ENCODE peak calls at places on chromosomes 11 and 22, in eight cellular contexts. One of them, this sample, is unnamed. For H3K9me3, the result is how much of the 10 kb centered on the place peaks cover.

GRCh38 chr11:117972589-117973445 is 13.4 kb upstream of the IL10RA start:
- DNase-seq in psoas muscle: no peak
- DNase-seq in adrenal gland: no peak
- DNase-seq in A549: peak
- DNase-seq in uterus: no peak
- DNase-seq in right atrium auricular region: no peak
- DNase-seq in esophagus squamous epithelium: no peak
- DNase-seq in cardiac muscle cell: peak
- DNase-seq in this sample: no peak

GRCh38 chr11:79076526-79077115 is 364.2 kb downstream of the TENM4 start:
- DNase-seq in psoas muscle: peak
- DNase-seq in adrenal gland: peak
- DNase-seq in A549: peak
- DNase-seq in uterus: peak
- DNase-seq in right atrium auricular region: no peak
- DNase-seq in esophagus squamous epithelium: no peak
- DNase-seq in cardiac muscle cell: peak
- DNase-seq in this sample: no peak

GRCh38 chr11:100855466-100856067 is 168.5 kb downstream of the ARHGAP42 start:
- DNase-seq in psoas muscle: no peak
- DNase-seq in adrenal gland: no peak
- DNase-seq in A549: peak
- DNase-seq in uterus: no peak
- DNase-seq in right atrium auricular region: no peak
- DNase-seq in esophagus squamous epithelium: no peak
- DNase-seq in cardiac muscle cell: peak
- DNase-seq in this sample: no peak

GRCh38 chr11:59145534-59145933 is 2.9 kb downstream of the FAM111A start:
- DNase-seq in psoas muscle: no peak
- DNase-seq in adrenal gland: no peak
- DNase-seq in A549: no peak
- DNase-seq in uterus: no peak
- DNase-seq in right atrium auricular region: no peak
- DNase-seq in esophagus squamous epithelium: no peak
- DNase-seq in cardiac muscle cell: peak
- DNase-seq in this sample: no peak

GRCh38 chr11:120268686-120269085 is 28.7 kb downstream of the POU2F3 start:
- DNase-seq in psoas muscle: no peak
- DNase-seq in adrenal gland: no peak
- DNase-seq in A549: no peak
- DNase-seq in uterus: no peak
- DNase-seq in right atrium auricular region: no peak
- DNase-seq in esophagus squamous epithelium: no peak
- DNase-seq in cardiac muscle cell: no peak
- DNase-seq in this sample: no peak

GRCh38 chr11:75789521-75789920 is 20.9 kb downstream of the DGAT2 start:
- DNase-seq in psoas muscle: no peak
- DNase-seq in adrenal gland: no peak
- DNase-seq in A549: no peak
- DNase-seq in uterus: no peak
- DNase-seq in right atrium auricular region: no peak
- DNase-seq in esophagus squamous epithelium: no peak
- DNase-seq in cardiac muscle cell: no peak
- DNase-seq in this sample: no peak

GRCh38 chr11:29962243-29962642 is 54.6 kb downstream of the KCNA4 start:
- DNase-seq in psoas muscle: no peak
- DNase-seq in adrenal gland: no peak
- DNase-seq in A549: peak
- DNase-seq in uterus: no peak
- DNase-seq in right atrium auricular region: no peak
- DNase-seq in esophagus squamous epithelium: no peak
- DNase-seq in cardiac muscle cell: no peak
- DNase-seq in this sample: no peak

GRCh38 chr22:30380011-30380410 is 7.2 kb downstream of the RNF215 start:
- DNase-seq in psoas muscle: no peak
- DNase-seq in adrenal gland: no peak
- DNase-seq in A549: no peak
- DNase-seq in uterus: no peak
- DNase-seq in right atrium auricular region: no peak
- DNase-seq in esophagus squamous epithelium: no peak
- DNase-seq in cardiac muscle cell: no peak
- DNase-seq in this sample: no peak

GRCh38 chr11:11558826-11559225 is 63.0 kb downstream of the GALNT18 start:
- DNase-seq in psoas muscle: no peak
- DNase-seq in adrenal gland: no peak
- DNase-seq in A549: no peak
- DNase-seq in uterus: no peak
- DNase-seq in right atrium auricular region: no peak
- DNase-seq in esophagus squamous epithelium: no peak
- DNase-seq in cardiac muscle cell: no peak
- DNase-seq in this sample: no peak

GRCh38 chr22:45612451-45612901 is 59.2 kb upstream of the ATXN10 start:
- DNase-seq in psoas muscle: peak
- DNase-seq in adrenal gland: peak
- DNase-seq in A549: no peak
- DNase-seq in uterus: peak
- DNase-seq in right atrium auricular region: peak
- DNase-seq in esophagus squamous epithelium: peak
- DNase-seq in cardiac muscle cell: peak
- DNase-seq in this sample: peak

GRCh38 chr11:88555018-88555828 is 217.7 kb upstream of the CTSC start:
- DNase-seq in psoas muscle: no peak
- DNase-seq in adrenal gland: no peak
- DNase-seq in A549: peak
- DNase-seq in uterus: peak
- DNase-seq in right atrium auricular region: peak
- DNase-seq in esophagus squamous epithelium: no peak
- DNase-seq in cardiac muscle cell: peak
- DNase-seq in this sample: no peak

GRCh38 chr11:114678125-114679036 is at the start of gene NXPE2:
- DNase-seq in psoas muscle: no peak
- DNase-seq in adrenal gland: no peak
- DNase-seq in A549: peak
- DNase-seq in uterus: no peak
- DNase-seq in right atrium auricular region: no peak
- DNase-seq in esophagus squamous epithelium: no peak
- DNase-seq in cardiac muscle cell: no peak
- DNase-seq in this sample: no peak

GRCh38 chr11:6474806-6475500 is 1.2 kb upstream of the TRIM3 start:
- DNase-seq in psoas muscle: no peak
- DNase-seq in adrenal gland: no peak
- DNase-seq in A549: no peak
- DNase-seq in uterus: no peak
- DNase-seq in right atrium auricular region: no peak
- DNase-seq in esophagus squamous epithelium: no peak
- DNase-seq in cardiac muscle cell: no peak
- DNase-seq in this sample: no peak

GRCh38 chr11:19524171-19524671 is 188.4 kb upstream of the NAV2 start:
- DNase-seq in psoas muscle: no peak
- DNase-seq in adrenal gland: peak
- DNase-seq in A549: no peak
- DNase-seq in uterus: no peak
- DNase-seq in right atrium auricular region: no peak
- DNase-seq in esophagus squamous epithelium: no peak
- DNase-seq in cardiac muscle cell: no peak
- DNase-seq in this sample: no peak

GRCh38 chr11:68542617-68543016 is 82.1 kb downstream of the PPP6R3 start:
- DNase-seq in psoas muscle: no peak
- DNase-seq in adrenal gland: no peak
- DNase-seq in A549: no peak
- DNase-seq in uterus: peak
- DNase-seq in right atrium auricular region: no peak
- DNase-seq in esophagus squamous epithelium: no peak
- DNase-seq in cardiac muscle cell: peak
- DNase-seq in this sample: no peak

GRCh38 chr11:12090761-12091261 is 19.6 kb upstream of the MICAL2 start:
- DNase-seq in psoas muscle: no peak
- DNase-seq in adrenal gland: no peak
- DNase-seq in A549: peak
- DNase-seq in uterus: no peak
- DNase-seq in right atrium auricular region: no peak
- DNase-seq in esophagus squamous epithelium: no peak
- DNase-seq in cardiac muscle cell: no peak
- DNase-seq in this sample: no peak

GRCh38 chr11:20048246-20048645 is 112.0 kb downstream of the DBX1 start:
- DNase-seq in psoas muscle: no peak
- DNase-seq in adrenal gland: no peak
- DNase-seq in A549: no peak
- DNase-seq in uterus: peak
- DNase-seq in right atrium auricular region: no peak
- DNase-seq in esophagus squamous epithelium: no peak
- DNase-seq in cardiac muscle cell: no peak
- DNase-seq in this sample: no peak

GRCh38 chr22:19242699-19243098 is 48.8 kb downstream of the CLTCL1 start:
- DNase-seq in psoas muscle: no peak
- DNase-seq in adrenal gland: no peak
- DNase-seq in A549: no peak
- DNase-seq in uterus: no peak
- DNase-seq in right atrium auricular region: no peak
- DNase-seq in esophagus squamous epithelium: no peak
- DNase-seq in cardiac muscle cell: no peak
- DNase-seq in this sample: no peak

GRCh38 chr11:22685111-22685510 is 18.7 kb downstream of the GAS2 start:
- DNase-seq in psoas muscle: no peak
- DNase-seq in adrenal gland: no peak
- DNase-seq in A549: no peak
- DNase-seq in uterus: no peak
- DNase-seq in right atrium auricular region: no peak
- DNase-seq in esophagus squamous epithelium: no peak
- DNase-seq in cardiac muscle cell: no peak
- DNase-seq in this sample: no peak

GRCh38 chr22:20813056-20813455 is 39.1 kb downstream of the SERPIND1 start:
- DNase-seq in psoas muscle: no peak
- DNase-seq in adrenal gland: no peak
- DNase-seq in A549: no peak
- DNase-seq in uterus: no peak
- DNase-seq in right atrium auricular region: no peak
- DNase-seq in esophagus squamous epithelium: no peak
- DNase-seq in cardiac muscle cell: no peak
- DNase-seq in this sample: no peak

GRCh38 chr11:23555085-23555484 is 694.8 kb upstream of the CCDC179 start:
- DNase-seq in psoas muscle: no peak
- DNase-seq in adrenal gland: no peak
- DNase-seq in A549: no peak
- DNase-seq in uterus: no peak
- DNase-seq in right atrium auricular region: no peak
- DNase-seq in esophagus squamous epithelium: no peak
- DNase-seq in cardiac muscle cell: peak
- DNase-seq in this sample: no peak

GRCh38 chr11:14773755-14774154 is 118.3 kb downstream of the CYP2R1 start:
- DNase-seq in psoas muscle: no peak
- DNase-seq in adrenal gland: no peak
- DNase-seq in A549: peak
- DNase-seq in uterus: no peak
- DNase-seq in right atrium auricular region: no peak
- DNase-seq in esophagus squamous epithelium: no peak
- DNase-seq in cardiac muscle cell: peak
- DNase-seq in this sample: no peak

GRCh38 chr11:88246680-88247079 is 71.4 kb upstream of the RAB38 start:
- DNase-seq in psoas muscle: no peak
- DNase-seq in adrenal gland: peak
- DNase-seq in A549: peak
- DNase-seq in uterus: no peak
- DNase-seq in right atrium auricular region: no peak
- DNase-seq in esophagus squamous epithelium: no peak
- DNase-seq in cardiac muscle cell: peak
- DNase-seq in this sample: no peak

GRCh38 chr22:48822278-48823233 is 1005.1 kb downstream of the BRD1 start:
- DNase-seq in psoas muscle: no peak
- DNase-seq in adrenal gland: no peak
- DNase-seq in A549: no peak
- DNase-seq in uterus: no peak
- DNase-seq in right atrium auricular region: no peak
- DNase-seq in esophagus squamous epithelium: no peak
- DNase-seq in cardiac muscle cell: no peak
- DNase-seq in this sample: no peak
- H3K9me3 ChIP-seq in psoas muscle: under half
- H3K9me3 ChIP-seq in adrenal gland: under half
- H3K9me3 ChIP-seq in A549: under half
- H3K9me3 ChIP-seq in uterus: under half
- H3K9me3 ChIP-seq in right atrium auricular region: under half
- H3K9me3 ChIP-seq in esophagus squamous epithelium: under half
- H3K9me3 ChIP-seq in cardiac muscle cell: under half
- H3K9me3 ChIP-seq in this sample: under half

GRCh38 chr22:21942407-21942895 is 10.2 kb downstream of the PPM1F start:
- DNase-seq in psoas muscle: peak
- DNase-seq in adrenal gland: peak
- DNase-seq in A549: peak
- DNase-seq in uterus: peak
- DNase-seq in right atrium auricular region: peak
- DNase-seq in esophagus squamous epithelium: no peak
- DNase-seq in cardiac muscle cell: peak
- DNase-seq in this sample: no peak
- H3K27ac ChIP-seq in psoas muscle: peak
- H3K27ac ChIP-seq in adrenal gland: peak
- H3K27ac ChIP-seq in A549: peak
- H3K27ac ChIP-seq in uterus: peak
- H3K27ac ChIP-seq in right atrium auricular region: peak
- H3K27ac ChIP-seq in esophagus squamous epithelium: peak
- H3K27ac ChIP-seq in cardiac muscle cell: no peak
- H3K27ac ChIP-seq in this sample: peak

DNA sequence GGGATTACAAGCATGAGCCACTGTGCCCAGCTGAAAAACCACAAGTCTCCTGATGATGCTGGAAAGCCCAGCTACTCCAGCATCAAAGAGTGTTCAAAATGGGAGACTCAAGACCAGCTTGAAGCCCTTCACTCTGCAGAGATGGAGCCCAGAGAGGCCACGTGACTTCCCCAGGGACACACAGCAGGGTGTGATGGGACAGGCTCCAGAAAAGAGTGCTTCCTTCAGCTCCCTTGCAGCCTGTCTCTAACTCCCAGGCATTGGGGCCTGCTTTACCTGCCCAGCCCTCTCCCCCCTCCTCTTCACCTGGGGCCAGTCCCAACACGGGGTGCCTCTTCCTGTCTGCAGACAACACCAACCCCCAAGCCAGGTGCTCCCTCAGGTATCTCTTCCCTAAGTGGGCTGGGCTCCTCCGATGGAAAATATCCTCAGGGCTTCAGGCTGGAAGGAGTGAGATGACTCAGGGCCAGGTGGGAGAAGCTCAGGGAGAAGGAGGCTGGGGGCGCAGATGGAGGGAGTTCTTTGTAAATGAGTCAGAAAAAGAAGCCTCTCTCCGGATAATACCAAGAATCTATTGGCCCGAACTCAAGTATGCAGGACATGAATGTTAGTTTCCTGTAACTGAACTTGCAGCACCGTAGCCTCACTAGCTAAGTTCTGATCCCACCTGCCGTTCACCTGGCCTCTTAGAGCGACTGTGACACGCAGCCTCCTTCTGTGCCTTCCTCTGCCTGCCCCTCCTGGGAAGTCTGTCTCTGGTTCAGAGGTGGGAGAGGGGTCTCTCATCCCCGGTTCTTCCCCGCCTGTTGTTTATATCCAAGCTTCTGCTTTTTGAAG is 326.6 kb downstream of the MN1 start:
- DNase-seq in psoas muscle: no peak
- DNase-seq in adrenal gland: no peak
- DNase-seq in A549: peak
- DNase-seq in uterus: peak
- DNase-seq in right atrium auricular region: no peak
- DNase-seq in esophagus squamous epithelium: no peak
- DNase-seq in cardiac muscle cell: peak
- DNase-seq in this sample: no peak
- TF ChIP-seq CTCF in psoas muscle: no peak
- TF ChIP-seq CTCF in adrenal gland: no peak
- TF ChIP-seq CTCF in A549: no peak
- TF ChIP-seq CTCF in uterus: no peak
- TF ChIP-seq CTCF in right atrium auricular region: no peak
- TF ChIP-seq CTCF in esophagus squamous epithelium: no peak
- TF ChIP-seq CTCF in cardiac muscle cell: no peak
- TF ChIP-seq CTCF in this sample: no peak

GRCh38 chr11:50275133-50275532 is 242.5 kb downstream of the OR4C45 start:
- DNase-seq in psoas muscle: no peak
- DNase-seq in adrenal gland: no peak
- DNase-seq in A549: no peak
- DNase-seq in uterus: no peak
- DNase-seq in right atrium auricular region: no peak
- DNase-seq in esophagus squamous epithelium: no peak
- DNase-seq in cardiac muscle cell: no peak
- DNase-seq in this sample: no peak
- H3K9me3 ChIP-seq in psoas muscle: under half
- H3K9me3 ChIP-seq in adrenal gland: under half
- H3K9me3 ChIP-seq in A549: under half
- H3K9me3 ChIP-seq in uterus: under half
- H3K9me3 ChIP-seq in right atrium auricular region: under half
- H3K9me3 ChIP-seq in esophagus squamous epithelium: under half
- H3K9me3 ChIP-seq in cardiac muscle cell: under half
- H3K9me3 ChIP-seq in this sample: under half

This sample was measured in thoracic aorta.